ENCODE peak calls at places on chromosome 1, in eight cellular contexts. Y is CD8-positive, alpha-beta T cell; V is stimulated activated naive B cell treated with anti-CD40 and anti-IgM and Interleukin-4, amounts not matched to agents 10 μg/mL and 1 μg/mL and 100 μg/mL, for 72 hours; F is K562; J is endodermal cell; D is SK-MEL-5; H is stimulated activated CD4-positive, alpha-beta T cell treated with anti-CD3 and anti-CD28 coated beads, Interleukin-2, amount 100 ng/mL, for 24 hours; P is cardiac fibroblast. N is an unnamed sample.
A peak's percentile ranks its signal among the peaks of the same experiment; 100 is the strongest.

GRCh38 chr1:184745110-184745509 is 9.5 kb downstream of the EDEM3 start:
- DNase-seq in Y (no peak), V (no peak), F (no peak), J (no peak), D (no peak), H (no peak), P (no peak), N (no peak)

GRCh38 chr1:7042322-7043231 is 257.3 kb downstream of the CAMTA1 start:
- DNase-seq in Y (no peak), V (no peak), F (peak; percentile 31), J (peak; percentile 61), D (peak; percentile 47), H (no peak), P (peak; percentile 33), N (no peak)

GRCh38 chr1:165912638-165913037 is 85.2 kb downstream of the UCK2 start:
- DNase-seq in Y (no peak), V (no peak), F (no peak), J (no peak), D (no peak), H (no peak), P (no peak), N (no peak)

GRCh38 chr1:183070923-183071618 is 47.9 kb downstream of the LAMC1 start:
- DNase-seq in Y (no peak), V (no peak), F (no peak), J (no peak), D (peak; percentile 78), H (no peak), P (peak; percentile 51), N (no peak)

GRCh38 chr1:23108918-23109533 is 59.6 kb downstream of the LUZP1 start:
- DNase-seq in Y (no peak), V (no peak), F (no peak), J (no peak), D (no peak), H (no peak), P (no peak), N (no peak)

GRCh38 chr1:204232530-204232929 is 18.7 kb upstream of the GOLT1A start:
- DNase-seq in Y (no peak), V (no peak), F (no peak), J (no peak), D (no peak), H (no peak), P (peak; percentile 16), N (no peak)

GRCh38 chr1:32890516-32891240 is 4.4 kb downstream of the HPCA start:
- DNase-seq in Y (no peak), V (no peak), F (no peak), J (peak; percentile 38), D (no peak), H (no peak), P (no peak), N (no peak)

GRCh38 chr1:69947837-69948236 is 257.5 kb downstream of the LRRC40 start:
- DNase-seq in Y (no peak), V (no peak), F (no peak), J (no peak), D (no peak), H (no peak), P (no peak), N (no peak)

GRCh38 chr1:4023678-4024077 is 123.6 kb upstream of the C1orf174 start:
- DNase-seq in Y (no peak), V (no peak), F (no peak), J (peak; percentile 31), D (no peak), H (no peak), P (no peak), N (peak; percentile 26)

GRCh38 chr1:161260939-161261858 is 2.7 kb downstream of the PCP4L1 start:
- DNase-seq in Y (no peak), V (no peak), F (no peak), J (no peak), D (no peak), H (no peak), P (no peak), N (no peak)

GRCh38 chr1:89609781-89610456 is 23.0 kb upstream of the LRRC8C start:
- DNase-seq in Y (no peak), V (no peak), F (no peak), J (peak; percentile 55), D (no peak), H (peak; percentile 48), P (no peak), N (no peak)

GRCh38 chr1:41618066-41618825 is 133.8 kb upstream of the EDN2 start:
- DNase-seq in Y (no peak), V (no peak), F (no peak), J (peak; percentile 45), D (peak; percentile 51), H (no peak), P (peak; percentile 80), N (peak; percentile 86)

GRCh38 chr1:89606227-89606945 is 26.5 kb upstream of the LRRC8C start:
- DNase-seq in Y (no peak), V (no peak), F (no peak), J (no peak), D (no peak), H (no peak), P (no peak), N (no peak)

GRCh38 chr1:107251839-107252238 is 111.0 kb downstream of the NTNG1 start:
- DNase-seq in Y (no peak), V (no peak), F (no peak), J (no peak), D (no peak), H (no peak), P (no peak), N (no peak)

GRCh38 chr1:224199679-224200078 is 16.6 kb downstream of the DEGS1 start:
- DNase-seq in Y (no peak), V (no peak), F (no peak), J (no peak), D (peak; percentile 54), H (no peak), P (no peak), N (no peak)

GRCh38 chr1:233109121-233109520 is 158.7 kb downstream of the NTPCR start:
- DNase-seq in Y (no peak), V (no peak), F (no peak), J (no peak), D (no peak), H (no peak), P (no peak), N (no peak)

GRCh38 chr1:181187596-181188126 is 99.2 kb downstream of the IER5 start:
- DNase-seq in Y (no peak), V (no peak), F (no peak), J (no peak), D (no peak), H (no peak), P (no peak), N (peak; percentile 44)

GRCh38 chr1:107692580-107693345 is 272.2 kb downstream of the VAV3 start:
- DNase-seq in Y (no peak), V (no peak), F (no peak), J (no peak), D (no peak), H (no peak), P (no peak), N (no peak)

GRCh38 chr1:159854101-159854692 is 8.3 kb downstream of the VSIG8 start:
- DNase-seq in Y (no peak), V (no peak), F (no peak), J (peak; percentile 81), D (peak; percentile 56), H (peak; percentile 35), P (peak; percentile 69), N (peak; percentile 86)

GRCh38 chr1:200150721-200151120 is 123.2 kb downstream of the NR5A2 start:
- DNase-seq in Y (no peak), V (no peak), F (peak; percentile 85), J (no peak), D (peak; percentile 82), H (no peak), P (peak; percentile 59), N (no peak)

GRCh38 chr1:66535149-66535548 is 1.2 kb downstream of the SGIP1 start:
- DNase-seq in Y (no peak), V (no peak), F (no peak), J (no peak), D (no peak), H (no peak), P (no peak), N (no peak)

GRCh38 chr1:153490272-153491051 is 30.0 kb upstream of the S100A7 start:
- DNase-seq in Y (no peak), V (no peak), F (no peak), J (no peak), D (peak; percentile 64), H (no peak), P (peak; percentile 91), N (peak; percentile 95)

GRCh38 chr1:19651141-19651737 is 7.1 kb downstream of the NBL1 start:
- DNase-seq in Y (peak; percentile 25), V (no peak), F (peak; percentile 82), J (peak; percentile 84), D (peak; percentile 60), H (peak; percentile 48), P (peak; percentile 70), N (no peak)

GRCh38 chr1:192506741-192507155 is 68.8 kb upstream of the RGS1 start:
- DNase-seq in Y (no peak), V (no peak), F (peak; percentile 6), J (no peak), D (peak; percentile 59), H (no peak), P (peak; percentile 64), N (no peak)

GRCh38 chr1:101592861-101593260 is 356.0 kb downstream of the S1PR1 start:
- DNase-seq in Y (no peak), V (no peak), F (no peak), J (no peak), D (peak; percentile 5), H (no peak), P (no peak), N (no peak)

GRCh38 chr1:151508721-151509292 is 2.4 kb upstream of the CGN start:
- DNase-seq in Y (no peak), V (no peak), F (peak; percentile 26), J (peak; percentile 48), D (no peak), H (no peak), P (no peak), N (no peak)

GRCh38 chr1:194731025-194731424 is 1544.6 kb upstream of the B3GALT2 start:
- DNase-seq in Y (no peak), V (no peak), F (no peak), J (no peak), D (no peak), H (no peak), P (no peak), N (no peak)

GRCh38 chr1:97562096-97562495 is 358.7 kb downstream of the DPYD start:
- DNase-seq in Y (no peak), V (no peak), F (no peak), J (no peak), D (no peak), H (no peak), P (no peak), N (no peak)

GRCh38 chr1:60898987-60899386 is 183.4 kb upstream of the NFIA start:
- DNase-seq in Y (no peak), V (no peak), F (no peak), J (no peak), D (no peak), H (no peak), P (no peak), N (no peak)

GRCh38 chr1:118116401-118116800 is 68.6 kb downstream of the SPAG17 start:
- DNase-seq in Y (no peak), V (no peak), F (no peak), J (no peak), D (no peak), H (no peak), P (peak; percentile 36), N (no peak)

GRCh38 chr1:186208405-186209129 is 166.5 kb downstream of the TPR start:
- DNase-seq in Y (no peak), V (no peak), F (no peak), J (no peak), D (no peak), H (no peak), P (no peak), N (no peak)

GRCh38 chr1:28789816-28790215 is 22.2 kb upstream of the OPRD1 start:
- DNase-seq in Y (no peak), V (no peak), F (no peak), J (no peak), D (no peak), H (no peak), P (no peak), N (no peak)

GRCh38 chr1:91123319-91123718 is 101.5 kb upstream of the ZNF644 start:
- DNase-seq in Y (no peak), V (no peak), F (no peak), J (no peak), D (no peak), H (no peak), P (no peak), N (no peak)